ENCODE peak calls at places on chromosomes 12 and 14, in seven cellular contexts. U, H, C, G, V, T and W are unnamed samples.
A peak's percentile ranks its signal among the peaks of the same experiment; 100 is the strongest.

GRCh38 chr12:50923361-50924130 is 28.8 kb upstream of the HIGD1C start:
- DNase-seq in U (no peak), H (peak; percentile 21), C (no peak), G (no peak), V (no peak), T (no peak), W (no peak)

GRCh38 chr12:90947869-90948268 is 7.1 kb downstream of the CCER1 start:
- DNase-seq in U (no peak), H (no peak), C (no peak), G (no peak), V (no peak), T (no peak), W (no peak)

GRCh38 chr12:27446436-27446835 is at the start of gene SMCO2:
- DNase-seq in U (no peak), H (no peak), C (no peak), G (no peak), V (no peak), T (no peak), W (no peak)

GRCh38 chr12:112996501-112996900 is 18.2 kb downstream of the OAS2 start:
- DNase-seq in U (no peak), H (no peak), C (no peak), G (no peak), V (no peak), T (no peak), W (no peak)

GRCh38 chr12:26629864-26630263 is 203.1 kb downstream of the ITPR2 start:
- DNase-seq in U (no peak), H (peak; percentile 75), C (no peak), G (no peak), V (no peak), T (no peak), W (no peak)

GRCh38 chr12:131468206-131468605 is 242.7 kb upstream of the SFSWAP start:
- DNase-seq in U (peak; percentile 25), H (no peak), C (no peak), G (no peak), V (no peak), T (no peak), W (no peak)

GRCh38 chr12:4908694-4909396 is 860 bp upstream of the KCNA1 start:
- DNase-seq in U (no peak), H (no peak), C (no peak), G (peak; percentile 60), V (no peak), T (no peak), W (peak; percentile 65)

GRCh38 chr12:104498211-104498801 is 41.6 kb downstream of the CHST11 start:
- DNase-seq in U (no peak), H (no peak), C (no peak), G (no peak), V (no peak), T (no peak), W (no peak)

GRCh38 chr12:95365912-95366311 is 108.0 kb upstream of the METAP2 start:
- DNase-seq in U (no peak), H (no peak), C (no peak), G (no peak), V (no peak), T (no peak), W (no peak)

GRCh38 chr12:43180242-43180641 is 371.8 kb downstream of the ADAMTS20 start:
- DNase-seq in U (no peak), H (no peak), C (no peak), G (no peak), V (no peak), T (no peak), W (no peak)

GRCh38 chr12:30696103-30696408 is 387 bp upstream of the IPO8 start:
- DNase-seq in U (no peak), H (no peak), C (no peak), G (no peak), V (no peak), T (no peak), W (no peak)

GRCh38 chr14:91356218-91356763 is 61.3 kb downstream of the CCDC88C start:
- DNase-seq in U (no peak), H (no peak), C (no peak), G (no peak), V (no peak), T (no peak), W (peak; percentile 60)

GRCh38 chr12:66199141-66199540 is 10.1 kb downstream of the IRAK3 start:
- DNase-seq in U (no peak), H (no peak), C (no peak), G (no peak), V (no peak), T (no peak), W (no peak)

GRCh38 chr12:66200110-66200509 is 11.1 kb downstream of the IRAK3 start:
- DNase-seq in U (no peak), H (no peak), C (no peak), G (no peak), V (no peak), T (no peak), W (no peak)

GRCh38 chr12:66195242-66195641 is 6.2 kb downstream of the IRAK3 start:
- DNase-seq in U (no peak), H (peak; percentile 32), C (no peak), G (no peak), V (no peak), T (no peak), W (no peak)

GRCh38 chr12:66196806-66197205 is 7.8 kb downstream of the IRAK3 start:
- DNase-seq in U (no peak), H (peak; percentile 71), C (no peak), G (no peak), V (no peak), T (no peak), W (no peak)

DNA sequence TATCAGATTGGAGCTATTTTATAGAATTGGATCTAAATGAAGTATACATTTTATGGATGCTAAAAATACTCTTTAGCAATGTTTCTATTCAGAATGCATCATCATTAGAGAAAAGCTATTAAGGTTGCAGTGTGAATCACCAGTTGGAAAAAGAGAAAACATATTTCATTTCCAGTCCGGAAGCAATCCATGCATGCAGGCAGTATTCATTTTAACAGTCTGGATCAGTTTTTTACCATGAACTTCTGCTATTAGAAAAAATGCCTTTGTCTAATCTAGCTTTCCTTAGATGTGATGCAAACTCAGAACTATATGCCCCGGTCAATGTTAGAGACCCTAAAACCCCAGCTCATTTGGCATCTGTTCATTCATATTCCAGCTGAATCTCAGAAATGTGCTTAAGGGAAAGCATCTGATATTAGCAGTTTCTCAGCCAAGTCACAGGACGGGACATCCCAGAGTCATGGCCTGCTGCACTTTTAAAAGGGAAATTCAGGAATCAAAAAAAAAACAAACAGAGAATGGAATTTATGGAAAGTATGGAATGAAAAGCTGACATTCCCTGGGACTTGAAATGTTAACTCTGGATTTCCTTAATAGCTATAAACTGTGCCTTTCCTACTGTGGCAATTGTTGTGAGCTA is 8.5 kb downstream of the IRAK3 start:
- DNase-seq in U (no peak), H (peak; percentile 35), C (no peak), G (no peak), V (no peak), T (no peak), W (no peak)
- TF ChIP-seq CTCF in U (no peak), H (no peak), C (no peak), G (no peak), V (no peak), T (no peak), W (no peak)

GRCh38 chr12:6701078-6701768 is 608 bp upstream of the PIANP start:
- DNase-seq in U (no peak), H (no peak), C (no peak), G (no peak), V (no peak), T (no peak), W (no peak)
- H3K4me3 ChIP-seq in U (peak overlapping the region; percentile 58), H (peak overlapping the region; percentile 47), C (no peak overlapping the region), G (peak overlapping the region; percentile 56), V (peak overlapping the region; percentile 76), T (peak overlapping the region; percentile 62), W (no peak overlapping the region)

GRCh38 chr14:58278177-58278576 is 20.2 kb upstream of the ARID4A start:
- DNase-seq in U (no peak), H (no peak), C (no peak), G (no peak), V (no peak), T (no peak), W (no peak)

GRCh38 chr14:58270628-58271027 is 26.0 kb downstream of the PSMA3 start:
- DNase-seq in U (no peak), H (no peak), C (no peak), G (no peak), V (no peak), T (no peak), W (no peak)

GRCh38 chr14:58275527-58276190 is 22.7 kb upstream of the ARID4A start:
- DNase-seq in U (no peak), H (no peak), C (no peak), G (no peak), V (no peak), T (no peak), W (no peak)

GRCh38 chr14:58276208-58276607 is 22.1 kb upstream of the ARID4A start:
- DNase-seq in U (no peak), H (no peak), C (no peak), G (no peak), V (no peak), T (no peak), W (no peak)

DNA sequence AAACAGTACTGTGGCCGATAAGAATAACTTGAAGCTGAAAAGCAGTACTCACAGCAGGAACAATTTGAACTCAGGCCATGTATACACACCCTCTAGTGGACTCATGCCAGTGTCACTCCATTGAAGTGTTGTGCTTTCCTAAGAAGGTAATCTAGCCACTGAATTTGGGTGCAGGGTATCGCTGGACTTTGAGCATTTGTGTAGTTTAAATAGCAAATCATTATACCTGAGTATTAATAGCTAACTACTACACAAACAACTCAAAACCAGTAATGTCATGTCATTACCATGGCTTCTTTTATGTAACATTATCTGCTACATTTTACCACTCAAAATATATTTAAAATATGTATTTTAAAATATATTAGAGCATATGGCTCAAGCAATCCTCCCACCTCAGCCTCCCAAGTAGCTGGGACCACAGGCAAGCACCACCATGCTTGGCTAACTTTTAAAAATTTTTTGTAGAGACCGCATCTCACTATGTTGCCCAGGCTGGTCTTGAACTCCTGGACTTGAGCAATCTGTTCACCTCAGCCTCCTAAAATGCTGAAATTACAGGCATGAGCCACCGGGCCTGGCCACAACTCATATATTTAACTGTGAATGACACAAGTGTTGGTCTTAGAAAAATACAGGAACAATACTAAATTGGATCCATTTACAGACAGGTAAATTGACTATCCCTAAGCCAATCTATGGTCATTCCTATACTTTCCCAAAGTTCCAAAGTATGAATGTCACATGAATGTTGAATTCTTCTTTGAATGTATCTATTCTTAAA is 25.6 kb upstream of the ARID4A start:
- DNase-seq in U (no peak), H (peak; percentile 84), C (peak; percentile 53), G (no peak), V (peak; percentile 4), T (no peak), W (no peak)
- TF ChIP-seq CTCF in U (no peak), H (peak; percentile 51), C (no peak), G (no peak), V (no peak), T (no peak), W (no peak)

GRCh38 chr12:123253606-123254459 is 17.8 kb downstream of the CDK2AP1 start:
- DNase-seq in U (no peak), H (no peak), C (peak; percentile 45), G (no peak), V (no peak), T (no peak), W (no peak)

GRCh38 chr12:123245678-123246077 is 12.4 kb downstream of the MTRFR start:
- DNase-seq in U (no peak), H (no peak), C (no peak), G (no peak), V (no peak), T (no peak), W (no peak)

GRCh38 chr12:123254853-123255446 is 16.7 kb downstream of the CDK2AP1 start:
- DNase-seq in U (no peak), H (no peak), C (no peak), G (no peak), V (no peak), T (no peak), W (no peak)

GRCh38 chr12:123250471-123251383 is 17.5 kb downstream of the MTRFR start:
- DNase-seq in U (no peak), H (no peak), C (no peak), G (no peak), V (no peak), T (no peak), W (peak; percentile 93)

GRCh38 chr12:123251403-123252076 is 18.3 kb downstream of the MTRFR start:
- DNase-seq in U (no peak), H (no peak), C (no peak), G (no peak), V (no peak), T (no peak), W (no peak)
- H3K4me3 ChIP-seq in U (no peak overlapping the region), H (no peak overlapping the region), C (no peak overlapping the region), G (no peak overlapping the region), V (no peak overlapping the region), T (no peak overlapping the region), W (peak overlapping the region; percentile 35)